ENCODE peak calls at places on chromosomes 6 and 20, in five cellular contexts. One of them, this sample, is unnamed.
A peak's percentile ranks its signal among the peaks of the same experiment; 100 is the strongest.

GRCh38 chr20:23658989-23659609 is 21.3 kb upstream of the CST3 start:
- DNase-seq in PC-9: no peak
- DNase-seq in Peyer's patch: no peak
- DNase-seq in PC-3: no peak
- DNase-seq in aorta: no peak
- DNase-seq in this sample: no peak

GRCh38 chr6:3209114-3210023 is 18.1 kb downstream of the TUBB2B start:
- DNase-seq in PC-9: peak; percentile 87
- DNase-seq in aorta: no peak
- DNase-seq in PC-3: peak; percentile 99
- DNase-seq in Peyer's patch: no peak
- DNase-seq in this sample: no peak

GRCh38 chr6:22008248-22008836 is 288.5 kb downstream of the PRL start:
- DNase-seq in Peyer's patch: no peak
- DNase-seq in aorta: no peak
- DNase-seq in PC-9: no peak
- DNase-seq in PC-3: no peak
- DNase-seq in this sample: no peak

GRCh38 chr20:22924949-22925612 is 110.0 kb upstream of the SSTR4 start:
- DNase-seq in aorta: no peak
- DNase-seq in Peyer's patch: no peak
- DNase-seq in PC-9: no peak
- DNase-seq in PC-3: no peak
- DNase-seq in this sample: no peak

GRCh38 chr6:52213127-52213526 is 27.0 kb downstream of the IL17A start:
- DNase-seq in PC-3: no peak
- DNase-seq in aorta: no peak
- DNase-seq in Peyer's patch: no peak
- DNase-seq in PC-9: no peak
- DNase-seq in this sample: no peak

GRCh38 chr6:111427341-111428116 is 55.5 kb downstream of the REV3L start:
- DNase-seq in Peyer's patch: no peak
- DNase-seq in aorta: no peak
- DNase-seq in PC-9: peak; percentile 12
- DNase-seq in PC-3: peak; percentile 91
- DNase-seq in this sample: no peak

GRCh38 chr20:52847029-52847660 is 125.0 kb upstream of the TSHZ2 start:
- DNase-seq in Peyer's patch: no peak
- DNase-seq in aorta: no peak
- DNase-seq in PC-3: no peak
- DNase-seq in PC-9: no peak
- DNase-seq in this sample: no peak

GRCh38 chr6:29834564-29835436 is 7.2 kb downstream of the HLA-G start:
- DNase-seq in PC-3: peak; percentile 62
- DNase-seq in Peyer's patch: peak; percentile 21
- DNase-seq in PC-9: peak; percentile 56
- DNase-seq in aorta: peak; percentile 84
- DNase-seq in this sample: peak; percentile 25

GRCh38 chr6:121879149-121879548 is 443.7 kb downstream of the GJA1 start:
- DNase-seq in PC-9: no peak
- DNase-seq in PC-3: no peak
- DNase-seq in Peyer's patch: no peak
- DNase-seq in aorta: no peak
- DNase-seq in this sample: no peak

GRCh38 chr20:23163562-23163961 is 77.4 kb upstream of the CD93 start:
- DNase-seq in Peyer's patch: no peak
- DNase-seq in aorta: no peak
- DNase-seq in PC-9: no peak
- DNase-seq in PC-3: no peak
- DNase-seq in this sample: no peak

GRCh38 chr6:10837009-10837691 is 1.2 kb downstream of the MAK start:
- DNase-seq in Peyer's patch: no peak
- DNase-seq in PC-3: peak; percentile 28
- DNase-seq in aorta: peak; percentile 81
- DNase-seq in PC-9: peak; percentile 41
- DNase-seq in this sample: no peak

GRCh38 chr6:15391500-15391899 is 145.6 kb downstream of the JARID2 start:
- DNase-seq in PC-9: no peak
- DNase-seq in PC-3: peak; percentile 44
- DNase-seq in Peyer's patch: no peak
- DNase-seq in aorta: no peak
- DNase-seq in this sample: no peak

GRCh38 chr6:49556429-49556837 is 6.0 kb downstream of the C6orf141 start:
- DNase-seq in aorta: no peak
- DNase-seq in PC-9: peak; percentile 60
- DNase-seq in PC-3: peak; percentile 91
- DNase-seq in Peyer's patch: no peak
- DNase-seq in this sample: no peak

GRCh38 chr6:11667876-11668275 is 110.7 kb downstream of the ADTRP start:
- DNase-seq in Peyer's patch: no peak
- DNase-seq in PC-9: no peak
- DNase-seq in aorta: no peak
- DNase-seq in PC-3: peak; percentile 52
- DNase-seq in this sample: no peak

GRCh38 chr6:46281110-46281509 is 110.3 kb upstream of the ENPP5 start:
- DNase-seq in Peyer's patch: no peak
- DNase-seq in PC-9: no peak
- DNase-seq in aorta: no peak
- DNase-seq in PC-3: no peak
- DNase-seq in this sample: no peak

GRCh38 chr6:37663016-37663810 is 34.5 kb downstream of the MDGA1 start:
- DNase-seq in PC-3: no peak
- DNase-seq in Peyer's patch: no peak
- DNase-seq in aorta: no peak
- DNase-seq in PC-9: no peak
- DNase-seq in this sample: no peak

GRCh38 chr20:56606174-56606945 is 22.7 kb upstream of the TFAP2C start:
- DNase-seq in Peyer's patch: no peak
- DNase-seq in PC-9: peak; percentile 95
- DNase-seq in PC-3: peak; percentile 99
- DNase-seq in aorta: peak; percentile 5
- DNase-seq in this sample: no peak

GRCh38 chr20:34033903-34034302 is 40.2 kb downstream of the RALY start:
- DNase-seq in aorta: no peak
- DNase-seq in PC-3: no peak
- DNase-seq in Peyer's patch: no peak
- DNase-seq in PC-9: no peak
- DNase-seq in this sample: no peak

GRCh38 chr20:18666803-18667460 is 79.1 kb downstream of the DTD1 start:
- DNase-seq in Peyer's patch: no peak
- DNase-seq in PC-3: no peak
- DNase-seq in PC-9: no peak
- DNase-seq in aorta: no peak
- DNase-seq in this sample: no peak

GRCh38 chr6:71012871-71013456 is 56.1 kb upstream of the B3GAT2 start:
- DNase-seq in PC-9: peak; percentile 14
- DNase-seq in PC-3: peak; percentile 63
- DNase-seq in aorta: no peak
- DNase-seq in Peyer's patch: no peak
- DNase-seq in this sample: no peak

GRCh38 chr20:10339609-10340008 is 94.4 kb downstream of the MKKS start:
- DNase-seq in aorta: no peak
- DNase-seq in Peyer's patch: no peak
- DNase-seq in PC-9: no peak
- DNase-seq in PC-3: no peak
- DNase-seq in this sample: no peak

GRCh38 chr20:10842116-10842515 is 168.3 kb upstream of the JAG1 start:
- DNase-seq in Peyer's patch: no peak
- DNase-seq in aorta: no peak
- DNase-seq in PC-3: peak; percentile 35
- DNase-seq in PC-9: no peak
- DNase-seq in this sample: no peak

GRCh38 chr6:163214259-163214658 is 200.3 kb upstream of the QKI start:
- DNase-seq in aorta: no peak
- DNase-seq in Peyer's patch: no peak
- DNase-seq in PC-9: no peak
- DNase-seq in PC-3: no peak
- DNase-seq in this sample: no peak

GRCh38 chr6:75275067-75275466 is 9.5 kb downstream of the TMEM30A start:
- DNase-seq in aorta: no peak
- DNase-seq in PC-9: no peak
- DNase-seq in PC-3: peak; percentile 89
- DNase-seq in Peyer's patch: no peak
- DNase-seq in this sample: no peak

GRCh38 chr20:62787866-62788265 is 8.4 kb upstream of the MRGBP start:
- DNase-seq in Peyer's patch: no peak
- DNase-seq in PC-9: no peak
- DNase-seq in PC-3: no peak
- DNase-seq in aorta: no peak
- DNase-seq in this sample: no peak

GRCh38 chr20:53829706-53830521 is 236.3 kb upstream of the ZNF217 start:
- DNase-seq in PC-9: peak; percentile 7
- DNase-seq in Peyer's patch: peak; percentile 56
- DNase-seq in aorta: no peak
- DNase-seq in PC-3: peak; percentile 74
- DNase-seq in this sample: no peak

GRCh38 chr6:85015396-85015990 is 251.1 kb upstream of the TBX18 start:
- DNase-seq in PC-9: peak; percentile 56
- DNase-seq in Peyer's patch: no peak
- DNase-seq in aorta: peak; percentile 85
- DNase-seq in PC-3: peak; percentile 63
- DNase-seq in this sample: no peak

GRCh38 chr20:37987602-37988290 is 45.5 kb downstream of the TTI1 start:
- DNase-seq in aorta: no peak
- DNase-seq in PC-9: no peak
- DNase-seq in Peyer's patch: no peak
- DNase-seq in PC-3: no peak
- DNase-seq in this sample: no peak

GRCh38 chr6:2630891-2631458 is 119.7 kb downstream of the MYLK4 start:
- DNase-seq in aorta: no peak
- DNase-seq in PC-9: peak; percentile 19
- DNase-seq in PC-3: peak; percentile 54
- DNase-seq in Peyer's patch: no peak
- DNase-seq in this sample: no peak

GRCh38 chr6:163640641-163641040 is 226.1 kb downstream of the QKI start:
- DNase-seq in Peyer's patch: no peak
- DNase-seq in aorta: no peak
- DNase-seq in PC-3: no peak
- DNase-seq in PC-9: no peak
- DNase-seq in this sample: no peak

GRCh38 chr20:4449977-4450715 is 271.6 kb upstream of the PRND start:
- DNase-seq in PC-9: no peak
- DNase-seq in aorta: no peak
- DNase-seq in Peyer's patch: no peak
- DNase-seq in PC-3: peak; percentile 58
- DNase-seq in this sample: no peak

GRCh38 chr6:113564401-113565161 is 292.6 kb upstream of the MARCKS start:
- DNase-seq in aorta: peak; percentile 82
- DNase-seq in Peyer's patch: peak; percentile 52
- DNase-seq in PC-3: no peak
- DNase-seq in PC-9: no peak
- DNase-seq in this sample: no peak

GRCh38 chr6:62613920-62614319 is 327.9 kb upstream of the KHDRBS2 start:
- DNase-seq in Peyer's patch: no peak
- DNase-seq in aorta: no peak
- DNase-seq in PC-3: no peak
- DNase-seq in PC-9: no peak
- DNase-seq in this sample: no peak

GRCh38 chr6:31202259-31203166 is 32.0 kb upstream of the POU5F1 start:
- DNase-seq in Peyer's patch: no peak
- DNase-seq in aorta: no peak
- DNase-seq in PC-3: peak; percentile 74
- DNase-seq in PC-9: no peak
- DNase-seq in this sample: no peak

GRCh38 chr6:116127771-116128493 is 2.0 kb upstream of the COL10A1 start:
- DNase-seq in Peyer's patch: no peak
- DNase-seq in PC-9: no peak
- DNase-seq in aorta: no peak
- DNase-seq in PC-3: peak; percentile 67
- DNase-seq in this sample: no peak

GRCh38 chr6:157376241-157376640 is 4.7 kb upstream of the ZDHHC14 start:
- DNase-seq in PC-3: no peak
- DNase-seq in PC-9: no peak
- DNase-seq in aorta: no peak
- DNase-seq in Peyer's patch: no peak
- DNase-seq in this sample: no peak
- H3K4me3 ChIP-seq in PC-3: no peak overlapping the region
- H3K4me3 ChIP-seq in PC-9: no peak overlapping the region
- H3K4me3 ChIP-seq in aorta: no peak overlapping the region
- H3K4me3 ChIP-seq in Peyer's patch: no peak overlapping the region
- H3K4me3 ChIP-seq in this sample: no peak overlapping the region

GRCh38 chr6:168578036-168578435 is 137.1 kb downstream of the SMOC2 start:
- DNase-seq in Peyer's patch: no peak
- DNase-seq in aorta: peak; percentile 60
- DNase-seq in PC-3: no peak
- DNase-seq in PC-9: no peak
- DNase-seq in this sample: no peak
- H3K9me3 ChIP-seq in Peyer's patch: no peaks in the 10 kb centered on the region
- H3K9me3 ChIP-seq in aorta: no peaks in the 10 kb centered on the region
- H3K9me3 ChIP-seq in PC-3: no peaks in the 10 kb centered on the region
- H3K9me3 ChIP-seq in PC-9: no peaks in the 10 kb centered on the region
- H3K9me3 ChIP-seq in this sample: no peaks in the 10 kb centered on the region

GRCh38 chr6:35486005-35486925 is 10.6 kb downstream of the TEAD3 start:
- DNase-seq in Peyer's patch: no peak
- DNase-seq in PC-9: peak; percentile 94
- DNase-seq in PC-3: peak; percentile 81
- DNase-seq in aorta: peak; percentile 85
- DNase-seq in this sample: no peak
- H3K4me3 ChIP-seq in Peyer's patch: peak overlapping the region; percentile 22
- H3K4me3 ChIP-seq in PC-9: peak overlapping the region; percentile 58
- H3K4me3 ChIP-seq in PC-3: peak overlapping the region; percentile 53
- H3K4me3 ChIP-seq in aorta: no peak overlapping the region
- H3K4me3 ChIP-seq in this sample: no peak overlapping the region

GRCh38 chr6:118581489-118581959 is 33.4 kb downstream of the PLN start:
- DNase-seq in PC-9: no peak
- DNase-seq in PC-3: peak; percentile 27
- DNase-seq in Peyer's patch: no peak
- DNase-seq in aorta: no peak
- DNase-seq in this sample: no peak

GRCh38 chr6:118578617-118579016 is 30.5 kb downstream of the PLN start:
- DNase-seq in aorta: no peak
- DNase-seq in PC-9: no peak
- DNase-seq in PC-3: no peak
- DNase-seq in Peyer's patch: no peak
- DNase-seq in this sample: no peak

GRCh38 chr6:118579786-118580185 is 31.7 kb downstream of the PLN start:
- DNase-seq in aorta: no peak
- DNase-seq in Peyer's patch: no peak
- DNase-seq in PC-9: no peak
- DNase-seq in PC-3: no peak
- DNase-seq in this sample: no peak

GRCh38 chr6:118580585-118581419 is 32.7 kb downstream of the PLN start:
- DNase-seq in Peyer's patch: no peak
- DNase-seq in PC-3: peak; percentile 56
- DNase-seq in PC-9: no peak
- DNase-seq in aorta: no peak
- DNase-seq in this sample: no peak

DNA sequence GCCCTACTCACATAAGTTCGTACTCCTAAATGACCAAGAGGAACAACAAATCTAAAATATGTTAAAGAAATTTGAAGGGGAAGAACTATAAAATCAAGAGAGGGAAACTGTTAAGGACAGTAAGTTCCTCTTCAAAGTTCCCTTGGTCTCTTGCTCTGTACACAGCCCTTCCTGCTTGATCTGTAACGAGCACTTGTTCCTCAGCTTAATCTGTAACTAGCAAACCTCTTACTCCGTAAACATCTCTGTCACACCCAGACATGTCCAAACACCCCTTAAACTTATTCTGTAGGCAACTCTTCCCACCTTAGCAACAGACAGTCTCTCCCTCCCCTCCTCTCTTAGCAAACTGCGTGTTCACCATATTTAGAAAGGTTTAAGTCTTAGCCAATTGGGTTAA is 29.9 kb downstream of the PLN start:
- DNase-seq in aorta: no peak
- DNase-seq in PC-9: no peak
- DNase-seq in PC-3: no peak
- DNase-seq in Peyer's patch: no peak
- DNase-seq in this sample: no peak
- H3K9me3 ChIP-seq in aorta: peaks cover 4% of the 10 kb centered on the region
- H3K9me3 ChIP-seq in PC-9: peaks cover 52% of the 10 kb centered on the region
- H3K9me3 ChIP-seq in PC-3: peaks cover 10% of the 10 kb centered on the region
- H3K9me3 ChIP-seq in Peyer's patch: peaks cover 29% of the 10 kb centered on the region
- H3K9me3 ChIP-seq in this sample: peaks cover 20% of the 10 kb centered on the region